ENCODE peak calls at places on chromosome 6, in five cellular contexts. One of them, this sample, is unnamed.
A peak's percentile ranks its signal among the peaks of the same experiment; 100 is the strongest.

GRCh38 chr6:30100585-30101422 is 12.1 kb downstream of the TRIM31 start:
- DNase-seq in anterior cingulate cortex: no peak
- DNase-seq in iPS-NIHi11: peak; percentile 53
- DNase-seq in aorta: peak; percentile 53
- DNase-seq in heart left ventricle: peak; percentile 35
- DNase-seq in this sample: no peak

GRCh38 chr6:166626177-166627038 is 643 bp downstream of the RPS6KA2 start:
- DNase-seq in anterior cingulate cortex: no peak
- DNase-seq in iPS-NIHi11: peak; percentile 67
- DNase-seq in aorta: peak; percentile 59
- DNase-seq in heart left ventricle: peak; percentile 58
- DNase-seq in this sample: no peak

GRCh38 chr6:162124710-162125435 is 602.7 kb downstream of the PRKN start:
- DNase-seq in anterior cingulate cortex: no peak
- DNase-seq in iPS-NIHi11: no peak
- DNase-seq in aorta: no peak
- DNase-seq in heart left ventricle: no peak
- DNase-seq in this sample: no peak

GRCh38 chr6:34676140-34676539 is 20.4 kb downstream of the ILRUN start:
- DNase-seq in anterior cingulate cortex: no peak
- DNase-seq in iPS-NIHi11: no peak
- DNase-seq in aorta: no peak
- DNase-seq in heart left ventricle: no peak
- DNase-seq in this sample: no peak

GRCh38 chr6:166930354-166930891 is 25.9 kb downstream of the RNASET2 start:
- DNase-seq in anterior cingulate cortex: no peak
- DNase-seq in iPS-NIHi11: no peak
- DNase-seq in aorta: no peak
- DNase-seq in heart left ventricle: no peak
- DNase-seq in this sample: no peak

GRCh38 chr6:5471637-5472430 is 210.5 kb downstream of the FARS2 start:
- DNase-seq in anterior cingulate cortex: no peak
- DNase-seq in iPS-NIHi11: peak; percentile 62
- DNase-seq in aorta: no peak
- DNase-seq in heart left ventricle: no peak
- DNase-seq in this sample: no peak

GRCh38 chr6:71190809-71191208 is 97.8 kb upstream of the OGFRL1 start:
- DNase-seq in anterior cingulate cortex: no peak
- DNase-seq in iPS-NIHi11: no peak
- DNase-seq in aorta: no peak
- DNase-seq in heart left ventricle: no peak
- DNase-seq in this sample: peak; percentile 50

GRCh38 chr6:143675946-143676345 is 1.8 kb upstream of the PHACTR2 start:
- DNase-seq in anterior cingulate cortex: no peak
- DNase-seq in iPS-NIHi11: no peak
- DNase-seq in aorta: no peak
- DNase-seq in heart left ventricle: no peak
- DNase-seq in this sample: no peak

GRCh38 chr6:70412797-70413113 is 553 bp upstream of the FAM135A start:
- DNase-seq in anterior cingulate cortex: no peak
- DNase-seq in iPS-NIHi11: peak; percentile 44
- DNase-seq in aorta: no peak
- DNase-seq in heart left ventricle: no peak
- DNase-seq in this sample: no peak

GRCh38 chr6:44674226-44675155 is 287.0 kb downstream of the CDC5L start:
- DNase-seq in anterior cingulate cortex: no peak
- DNase-seq in iPS-NIHi11: no peak
- DNase-seq in aorta: no peak
- DNase-seq in heart left ventricle: no peak
- DNase-seq in this sample: no peak

GRCh38 chr6:84554069-84554468 is 210.3 kb downstream of the TBX18 start:
- DNase-seq in anterior cingulate cortex: no peak
- DNase-seq in iPS-NIHi11: no peak
- DNase-seq in aorta: no peak
- DNase-seq in heart left ventricle: no peak
- DNase-seq in this sample: no peak

GRCh38 chr6:16747232-16748027 is 13.8 kb downstream of the ATXN1 start:
- DNase-seq in anterior cingulate cortex: no peak
- DNase-seq in iPS-NIHi11: no peak
- DNase-seq in aorta: no peak
- DNase-seq in heart left ventricle: no peak
- DNase-seq in this sample: no peak

GRCh38 chr6:107115695-107116327 is 496 bp upstream of the BEND3 start:
- DNase-seq in anterior cingulate cortex: peak; percentile 30
- DNase-seq in iPS-NIHi11: peak; percentile 76
- DNase-seq in aorta: no peak
- DNase-seq in heart left ventricle: no peak
- DNase-seq in this sample: peak; percentile 60

GRCh38 chr6:30007132-30007764 is 53.8 kb upstream of the POLR1H start:
- DNase-seq in anterior cingulate cortex: no peak
- DNase-seq in iPS-NIHi11: peak; percentile 46
- DNase-seq in aorta: peak; percentile 49
- DNase-seq in heart left ventricle: peak; percentile 25
- DNase-seq in this sample: no peak

GRCh38 chr6:38673397-38674165 is 29.4 kb downstream of the GLO1 start:
- DNase-seq in anterior cingulate cortex: no peak
- DNase-seq in iPS-NIHi11: no peak
- DNase-seq in aorta: no peak
- DNase-seq in heart left ventricle: no peak
- DNase-seq in this sample: peak; percentile 21

GRCh38 chr6:102064142-102064541 is 670.6 kb downstream of the GRIK2 start:
- DNase-seq in anterior cingulate cortex: no peak
- DNase-seq in iPS-NIHi11: no peak
- DNase-seq in aorta: no peak
- DNase-seq in heart left ventricle: no peak
- DNase-seq in this sample: no peak

GRCh38 chr6:157980288-157981131 is 1.2 kb upstream of the SYNJ2 start:
- DNase-seq in anterior cingulate cortex: no peak
- DNase-seq in iPS-NIHi11: no peak
- DNase-seq in aorta: no peak
- DNase-seq in heart left ventricle: peak; percentile 55
- DNase-seq in this sample: no peak

This sample was measured in SK-MEL-5.